ENCODE peak calls at places on chromosomes 12 and 14, in six cellular contexts. F, G, R, Q, X and O are unnamed samples.

GRCh38 chr14:90523544-90523943 is 126.7 kb downstream of the CALM1 start:
- DNase-seq in F (peak; percentile 67), G (no peak), R (no peak), Q (no peak), X (no peak), O (no peak)

GRCh38 chr14:59913187-59913586 is 6.8 kb upstream of the LRRC9 start:
- DNase-seq in F (no peak), G (no peak), R (no peak), Q (no peak), X (no peak), O (no peak)

GRCh38 chr14:58398495-58398894 is 2.8 kb downstream of the TOMM20L start:
- DNase-seq in F (no peak), G (no peak), R (no peak), Q (no peak), X (no peak), O (no peak)

GRCh38 chr12:121196902-121197301 is 13.0 kb upstream of the P2RX4 start:
- DNase-seq in F (no peak), G (no peak), R (no peak), Q (no peak), X (no peak), O (no peak)

GRCh38 chr14:22545842-22546721 is 42.9 kb downstream of the DAD1 start:
- DNase-seq in F (peak; percentile 93), G (peak; percentile 48), R (no peak), Q (peak; percentile 50), X (no peak), O (no peak)

GRCh38 chr12:85310025-85310424 is 30.0 kb downstream of the ALX1 start:
- DNase-seq in F (no peak), G (no peak), R (no peak), Q (no peak), X (no peak), O (no peak)

GRCh38 chr12:38204831-38205230 is 111.7 kb upstream of the ALG10B start:
- DNase-seq in F (no peak), G (no peak), R (no peak), Q (no peak), X (no peak), O (no peak)

GRCh38 chr14:53152909-53153701 is at the start of gene DDHD1:
- DNase-seq in F (peak; percentile 78), G (peak; percentile 73), R (peak; percentile 82), Q (peak; percentile 93), X (peak; percentile 84), O (no peak)

GRCh38 chr12:51590347-51591019 is 550 bp upstream of the SCN8A start:
- DNase-seq in F (peak; percentile 78), G (peak; percentile 67), R (peak; percentile 57), Q (peak; percentile 98), X (peak; percentile 91), O (peak; percentile 32)

GRCh38 chr14:27587103-27587502 is 989.3 kb upstream of the NOVA1 start:
- DNase-seq in F (no peak), G (no peak), R (no peak), Q (no peak), X (no peak), O (no peak)

GRCh38 chr12:124498178-124498869 is 69.1 kb downstream of the NCOR2 start:
- DNase-seq in F (peak; percentile 67), G (no peak), R (no peak), Q (no peak), X (no peak), O (no peak)

GRCh38 chr14:94771191-94771905 is 1.4 kb upstream of the GSC start:
- DNase-seq in F (no peak), G (no peak), R (no peak), Q (peak; percentile 77), X (no peak), O (no peak)

GRCh38 chr12:121089031-121089812 is 43.5 kb upstream of the P2RX7 start:
- DNase-seq in F (no peak), G (no peak), R (no peak), Q (no peak), X (no peak), O (no peak)

GRCh38 chr12:71804505-71804904 is 35.1 kb upstream of the TBC1D15 start:
- DNase-seq in F (no peak), G (no peak), R (no peak), Q (peak; percentile 50), X (no peak), O (no peak)